ENCODE peak calls at places on chromosomes 2 and 18, in seven cellular contexts. C is NCI-H774, K is gastrocnemius medialis, H is Panc1, D is frontal cortex, I is left colon, W is AG09309. Z is an unnamed sample.

GRCh38 chr18:31648966-31649429 is 35.4 kb downstream of the B4GALT6 start:
- DNase-seq in C (no peak), H (peak; percentile 27), K (no peak), W (no peak), D (peak; percentile 28), I (no peak), Z (no peak)

GRCh38 chr2:230886641-230887040 is 21.9 kb downstream of the ITM2C start:
- DNase-seq in K (no peak), H (no peak), W (no peak), D (no peak), I (no peak), C (no peak), Z (no peak)

GRCh38 chr2:9981646-9982045 is 30.2 kb downstream of the GRHL1 start:
- DNase-seq in I (no peak), D (no peak), K (no peak), H (no peak), W (no peak), C (no peak), Z (no peak)

GRCh38 chr2:64000630-64001381 is 18.4 kb downstream of the VPS54 start:
- DNase-seq in D (no peak), H (no peak), I (no peak), W (no peak), K (no peak), C (no peak), Z (no peak)

GRCh38 chr2:58447586-58447985 is 206.5 kb upstream of the FANCL start:
- DNase-seq in W (no peak), I (no peak), C (no peak), H (no peak), D (no peak), K (no peak), Z (no peak)

GRCh38 chr2:161426788-161427412 is 10.8 kb downstream of the TBR1 start:
- DNase-seq in H (no peak), W (no peak), K (no peak), I (peak; percentile 50), C (no peak), D (no peak), Z (no peak)

GRCh38 chr2:117587310-117587709 is 227.2 kb upstream of the DDX18 start:
- DNase-seq in H (no peak), I (no peak), C (no peak), W (no peak), K (no peak), D (no peak), Z (no peak)

GRCh38 chr2:47015206-47015605 is 99.6 kb upstream of the MCFD2 start:
- DNase-seq in D (no peak), C (no peak), H (no peak), I (no peak), W (no peak), K (peak; percentile 68), Z (no peak)

GRCh38 chr2:149703281-149703680 is 115.7 kb upstream of the MMADHC start:
- DNase-seq in K (no peak), I (no peak), D (no peak), C (no peak), H (no peak), W (no peak), Z (no peak)

Z was measured in T47D.